ENCODE peak calls at places on chromosomes 6 and 20, in nine cellular contexts. T is astrocyte of the cerebellum; A is GM20000; J is Calu3; M is CD8-positive, alpha-beta memory T cell; Y is AG20443; D is uterus; E is SK-MEL-5; X is iPS-NIHi11. U is an unnamed sample.

GRCh38 chr20:63191400-63191799 is 24.5 kb downstream of the YTHDF1 start:
- DNase-seq in X (no peak), A (no peak), Y (no peak), D (no peak), M (peak; percentile 35), J (peak; percentile 99), T (no peak), E (no peak), U (peak; percentile 74)

GRCh38 chr6:46090115-46091079 is 39.4 kb upstream of the ENPP4 start:
- DNase-seq in X (peak; percentile 74), T (peak; percentile 27), M (peak; percentile 73), A (peak; percentile 56), Y (peak; percentile 75), D (peak; percentile 30), E (peak; percentile 62), J (peak; percentile 62), U (peak; percentile 58)

GRCh38 chr6:134198093-134198492 is 119.8 kb downstream of the SGK1 start:
- DNase-seq in X (no peak), T (no peak), D (no peak), Y (no peak), A (no peak), J (no peak), M (no peak), E (no peak), U (peak; percentile 26)

GRCh38 chr6:44142835-44143234 is 15.5 kb downstream of the TMEM63B start:
- DNase-seq in E (no peak), T (no peak), Y (no peak), M (no peak), A (no peak), D (no peak), J (no peak), X (no peak), U (no peak)

GRCh38 chr6:168525926-168526630 is 85.1 kb downstream of the SMOC2 start:
- DNase-seq in T (no peak), A (no peak), X (no peak), D (no peak), J (no peak), M (no peak), Y (no peak), E (no peak), U (no peak)

GRCh38 chr20:37711987-37712961 is 18.4 kb downstream of the CTNNBL1 start:
- DNase-seq in M (no peak), A (no peak), E (no peak), J (no peak), X (no peak), D (no peak), T (no peak), Y (no peak), U (no peak)

GRCh38 chr6:87115402-87116135 is 20.7 kb upstream of the CGA start:
- DNase-seq in Y (no peak), X (no peak), T (no peak), M (no peak), E (no peak), A (peak; percentile 59), D (no peak), J (no peak), U (no peak)

GRCh38 chr6:110708295-110708965 is 106.8 kb downstream of the CDK19 start:
- DNase-seq in A (no peak), M (no peak), T (no peak), X (no peak), D (no peak), J (no peak), Y (peak; percentile 20), E (no peak), U (no peak)

U was measured in SW480.